ENCODE peak calls at places on chromosome 4, in six cellular contexts. U is A549, Z is right lobe of liver, M is H9, G is chondrocyte, E is upper lobe of right lung. B is an unnamed sample.

GRCh38 chr4:118814054-118814453 is 21.9 kb downstream of the SEC24D start:
- DNase-seq in U (no peak), Z (no peak), M (no peak), G (no peak), E (no peak), B (no peak)

GRCh38 chr4:78651250-78651860 is 99.8 kb downstream of the ANXA3 start:
- DNase-seq in U (no peak), Z (no peak), M (no peak), G (no peak), E (no peak), B (no peak)

GRCh38 chr4:108834787-108835384 is 72.0 kb upstream of the ETNPPL start:
- DNase-seq in U (peak; percentile 17), Z (no peak), M (no peak), G (no peak), E (no peak), B (no peak)

GRCh38 chr4:112327950-112328349 is 30.8 kb downstream of the ALPK1 start:
- DNase-seq in U (peak; percentile 27), Z (no peak), M (no peak), G (no peak), E (no peak), B (no peak)

GRCh38 chr4:52979020-52979419 is 116.9 kb downstream of the RASL11B start:
- DNase-seq in U (no peak), Z (no peak), M (no peak), G (no peak), E (no peak), B (no peak)

GRCh38 chr4:30769093-30769492 is 48.9 kb downstream of the PCDH7 start:
- DNase-seq in U (no peak), Z (no peak), M (no peak), G (no peak), E (no peak), B (no peak)

GRCh38 chr4:142202404-142203332 is 566.3 kb downstream of the IL15 start:
- DNase-seq in U (no peak), Z (no peak), M (peak; percentile 32), G (no peak), E (no peak), B (no peak)

GRCh38 chr4:153204247-153205027 is at the start of gene TRIM2:
- DNase-seq in U (no peak), Z (peak; percentile 55), M (peak; percentile 88), G (no peak), E (peak; percentile 73), B (peak; percentile 81)

GRCh38 chr4:10960386-10960785 is 275.8 kb upstream of the CLNK start:
- DNase-seq in U (no peak), Z (no peak), M (no peak), G (no peak), E (no peak), B (no peak)

GRCh38 chr4:94036964-94037363 is 170.7 kb upstream of the SMARCAD1 start:
- DNase-seq in U (no peak), Z (no peak), M (peak; percentile 30), G (no peak), E (no peak), B (no peak)

GRCh38 chr4:5635826-5636196 is 72.5 kb downstream of the EVC2 start:
- DNase-seq in U (peak; percentile 3), Z (no peak), M (no peak), G (no peak), E (no peak), B (no peak)

GRCh38 chr4:21507439-21507838 is 441.1 kb downstream of the KCNIP4 start:
- DNase-seq in U (peak; percentile 6), Z (no peak), M (no peak), G (no peak), E (no peak), B (no peak)

GRCh38 chr4:67549123-67549522 is 3.8 kb upstream of the CENPC start:
- DNase-seq in U (peak; percentile 29), Z (no peak), M (no peak), G (no peak), E (no peak), B (no peak)

GRCh38 chr4:184317234-184317918 is 99.7 kb upstream of the ENPP6 start:
- DNase-seq in U (no peak), Z (peak; percentile 38), M (peak; percentile 17), G (no peak), E (no peak), B (no peak)

GRCh38 chr4:78320353-78320935 is 231.1 kb upstream of the ANXA3 start:
- DNase-seq in U (no peak), Z (no peak), M (no peak), G (no peak), E (no peak), B (no peak)

GRCh38 chr4:173287486-173287885 is 46.7 kb downstream of the HMGB2 start:
- DNase-seq in U (no peak), Z (no peak), M (no peak), G (no peak), E (no peak), B (no peak)

GRCh38 chr4:59855630-59856352 is 1344.3 kb upstream of the ADGRL3 start:
- DNase-seq in U (no peak), Z (no peak), M (peak; percentile 31), G (peak; percentile 76), E (peak; percentile 49), B (no peak)

GRCh38 chr4:126268106-126268505 is 953.4 kb downstream of the FAT4 start:
- DNase-seq in U (no peak), Z (no peak), M (no peak), G (no peak), E (no peak), B (no peak)

GRCh38 chr4:103137446-103137827 is 37.8 kb upstream of the BDH2 start:
- DNase-seq in U (no peak), Z (no peak), M (no peak), G (no peak), E (no peak), B (no peak)
- TF ChIP-seq CTCF in U (no peak), Z (no peak), M (no peak), G (no peak), E (no peak), B (no peak)

GRCh38 chr4:40307627-40308497 is 27.3 kb upstream of the CHRNA9 start:
- DNase-seq in U (no peak), Z (no peak), M (peak; percentile 43), G (no peak), E (no peak), B (no peak)
- TF ChIP-seq CTCF in U (no peak), Z (no peak), M (no peak), G (no peak), E (no peak), B (no peak)

GRCh38 chr4:148436512-148436911 is 5.7 kb downstream of the NR3C2 start:
- DNase-seq in U (no peak), Z (no peak), M (no peak), G (no peak), E (no peak), B (no peak)

GRCh38 chr4:148437439-148437838 is 4.8 kb downstream of the NR3C2 start:
- DNase-seq in U (no peak), Z (peak; percentile 59), M (no peak), G (no peak), E (no peak), B (no peak)

GRCh38 chr4:148435654-148436406 is 6.4 kb downstream of the NR3C2 start:
- DNase-seq in U (no peak), Z (no peak), M (no peak), G (no peak), E (no peak), B (no peak)

GRCh38 chr4:148441624-148441985 is 609 bp downstream of the NR3C2 start:
- DNase-seq in U (no peak), Z (no peak), M (no peak), G (no peak), E (no peak), B (no peak)

DNA sequence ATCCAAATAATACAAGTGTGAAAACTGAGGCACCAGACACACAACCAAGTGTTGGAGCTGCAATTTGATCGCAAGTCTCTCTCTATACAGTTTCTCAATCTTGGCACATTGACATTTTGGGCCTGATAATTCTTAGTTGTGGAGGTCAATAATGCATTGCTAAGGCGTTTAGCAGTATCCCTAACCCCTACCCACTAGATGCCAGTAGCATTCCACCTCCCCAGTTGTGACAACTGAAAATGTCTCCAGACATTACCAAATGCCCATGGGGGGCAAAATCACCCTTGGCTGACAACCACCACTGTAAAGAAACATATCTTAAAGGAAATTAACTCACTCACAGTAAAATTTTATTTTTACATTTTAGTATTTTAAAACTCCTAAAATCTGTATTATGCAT is 4.2 kb downstream of the NR3C2 start:
- DNase-seq in U (no peak), Z (no peak), M (no peak), G (no peak), E (no peak), B (no peak)
- TF ChIP-seq CTCF in U (no peak), Z (no peak), M (peak; percentile 30), G (no peak), E (no peak), B (no peak)

DNA sequence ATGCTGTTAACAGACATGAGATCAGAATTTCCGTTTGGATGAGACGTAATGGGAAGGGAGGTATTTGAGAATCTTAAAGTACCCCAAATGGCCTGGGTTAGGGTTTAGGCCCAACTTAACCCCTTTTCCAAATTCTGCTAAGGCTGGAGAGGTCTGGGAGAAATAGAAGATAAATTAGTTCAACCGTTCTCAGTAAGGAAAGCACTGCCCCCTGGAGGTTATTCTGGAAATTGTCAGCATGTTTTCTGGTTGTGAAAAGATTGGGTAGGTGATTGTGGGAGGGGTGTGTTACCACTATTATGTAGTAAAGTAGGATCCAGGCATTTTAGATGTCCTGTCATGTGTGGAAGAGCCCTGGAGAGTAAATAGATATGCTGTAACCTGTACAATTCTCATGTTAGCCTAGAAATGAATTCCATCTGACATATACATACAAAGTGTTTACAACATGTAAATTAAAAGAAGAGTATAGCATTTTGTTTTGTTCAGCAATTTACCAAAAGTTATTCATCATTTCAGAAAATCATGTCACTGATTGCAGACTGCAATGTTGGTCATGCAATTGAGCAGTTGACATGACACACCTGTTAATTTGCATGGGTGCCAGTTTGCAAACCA is 26.8 kb upstream of the GRXCR1 start:
- DNase-seq in U (peak; percentile 47), Z (peak; percentile 54), M (peak; percentile 56), G (no peak), E (no peak), B (peak; percentile 44)
- TF ChIP-seq CTCF in U (peak; percentile 54), Z (peak; percentile 85), M (peak; percentile 85), G (peak; percentile 90), E (peak; percentile 74), B (peak; percentile 32)

DNA sequence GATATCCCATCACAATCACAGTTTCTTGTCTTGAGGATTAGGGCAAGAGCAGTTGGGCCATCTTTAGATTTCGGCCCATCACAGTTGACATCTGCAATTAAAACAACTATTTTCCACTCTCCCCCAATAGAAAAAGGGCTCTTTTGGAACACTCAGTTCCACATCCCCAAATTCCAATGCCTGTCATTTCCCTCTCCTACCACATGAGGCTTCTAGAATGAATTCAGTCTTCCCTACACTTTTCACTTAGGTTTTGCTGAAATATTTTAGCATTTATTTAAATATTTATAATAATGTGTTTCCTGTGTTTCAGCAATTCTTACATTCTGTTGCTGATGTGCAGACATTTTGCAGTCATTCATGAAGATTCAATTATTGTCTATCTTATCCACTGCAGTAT is 118.4 kb downstream of the COX18 start:
- DNase-seq in U (no peak), Z (no peak), M (no peak), G (no peak), E (no peak), B (no peak)
- TF ChIP-seq CTCF in U (no peak), Z (peak; percentile 18), M (peak; percentile 56), G (peak; percentile 63), E (no peak), B (no peak)

B was measured in Calu3.